ENCODE peak calls at places on chromosomes 7 and 10, in ten cellular contexts. N is NB4, S is transverse colon, Y is ovary, U is suprapubic skin, P is esophagus muscularis mucosa, C is stomach, O is A549, D is tibial nerve, F is spleen. M is an unnamed sample.
A peak's percentile ranks its signal among the peaks of the same experiment; 100 is the strongest.

GRCh38 chr10:20858292-20859124 is 38.6 kb downstream of the NEBL start:
- DNase-seq in N (peak; percentile 22), S (no peak), Y (no peak), U (no peak), P (no peak), C (no peak), O (no peak), D (no peak), F (no peak), M (no peak)

GRCh38 chr10:77965294-77965693 is 38.7 kb upstream of the DLG5 start:
- DNase-seq in N (peak; percentile 65), S (no peak), Y (no peak), U (no peak), P (no peak), C (no peak), O (no peak), D (no peak), F (no peak), M (no peak)

GRCh38 chr7:112510032-112510742 is 29.4 kb downstream of the LSMEM1 start:
- DNase-seq in N (peak; percentile 66), S (no peak), Y (no peak), U (no peak), P (no peak), C (no peak), O (no peak), D (no peak), F (no peak), M (peak; percentile 58)

GRCh38 chr7:97006146-97006950 is 995 bp downstream of the DLX6 start:
- DNase-seq in N (peak; percentile 45), S (no peak), Y (peak; percentile 52), U (peak; percentile 79), P (peak; percentile 88), C (peak; percentile 39), O (peak; percentile 36), D (no peak), F (no peak), M (no peak)

GRCh38 chr7:13903997-13904396 is 85.5 kb downstream of the ETV1 start:
- DNase-seq in N (no peak), S (no peak), Y (no peak), U (no peak), P (no peak), C (no peak), O (no peak), D (no peak), F (no peak), M (no peak)

GRCh38 chr7:85554294-85554877 is 367.5 kb upstream of the SEMA3D start:
- DNase-seq in N (peak; percentile 70), S (no peak), Y (no peak), U (no peak), P (no peak), C (no peak), O (peak; percentile 0), D (no peak), F (no peak), M (no peak)

GRCh38 chr7:105654994-105655900 is 74.0 kb upstream of the EFCAB10 start:
- DNase-seq in N (peak; percentile 38), S (peak; percentile 49), Y (peak; percentile 74), U (no peak), P (no peak), C (peak; percentile 68), O (no peak), D (no peak), F (no peak), M (no peak)

GRCh38 chr10:86312701-86313270 is 53.8 kb downstream of the GRID1 start:
- DNase-seq in N (no peak), S (no peak), Y (no peak), U (no peak), P (no peak), C (no peak), O (no peak), D (no peak), F (peak; percentile 62), M (no peak)

GRCh38 chr7:131578602-131579001 is 22.2 kb upstream of the PODXL start:
- DNase-seq in N (no peak), S (no peak), Y (no peak), U (no peak), P (no peak), C (no peak), O (no peak), D (no peak), F (no peak), M (no peak)

GRCh38 chr10:91206837-91207474 is 13.5 kb upstream of the PCGF5 start:
- DNase-seq in N (no peak), S (no peak), Y (no peak), U (no peak), P (no peak), C (no peak), O (no peak), D (no peak), F (no peak), M (no peak)

GRCh38 chr10:6995846-6996245 is 415.0 kb downstream of the SFMBT2 start:
- DNase-seq in N (peak; percentile 37), S (no peak), Y (no peak), U (no peak), P (no peak), C (no peak), O (no peak), D (no peak), F (no peak), M (no peak)

GRCh38 chr7:138208010-138208634 is 131.9 kb downstream of the AKR1D1 start:
- DNase-seq in N (no peak), S (no peak), Y (no peak), U (no peak), P (no peak), C (no peak), O (no peak), D (no peak), F (no peak), M (no peak)

GRCh38 chr10:93080350-93081046 is 6.8 kb downstream of the CYP26A1 start:
- DNase-seq in N (peak; percentile 60), S (peak; percentile 52), Y (no peak), U (no peak), P (peak; percentile 92), C (peak; percentile 63), O (peak; percentile 87), D (no peak), F (peak; percentile 82), M (peak; percentile 96)

GRCh38 chr10:43885842-43886241 is 237.2 kb upstream of the ZNF32 start:
- DNase-seq in N (no peak), S (no peak), Y (no peak), U (no peak), P (peak; percentile 26), C (no peak), O (no peak), D (no peak), F (no peak), M (no peak)

GRCh38 chr10:102432162-102432950 is at the start of gene CUEDC2:
- DNase-seq in N (peak; percentile 98), S (peak; percentile 98), Y (peak; percentile 97), U (peak; percentile 98), P (peak; percentile 99), C (peak; percentile 97), O (peak; percentile 97), D (peak; percentile 91), F (peak; percentile 99), M (peak; percentile 96)
- TF ChIP-seq POLR2A in N (peak; percentile 90), S (peak; percentile 6), Y (no peak), U (no peak), P (no peak), C (no peak), O (peak; percentile 63), D (no peak), F (no peak), M (peak; percentile 46)

GRCh38 chr7:142774826-142775225 is 4.1 kb downstream of the PRSS2 start:
- DNase-seq in N (no peak), S (no peak), Y (no peak), U (no peak), P (no peak), C (no peak), O (no peak), D (no peak), F (no peak), M (no peak)
- TF ChIP-seq POLR2A in N (no peak), S (no peak), Y (no peak), U (no peak), P (no peak), C (no peak), O (no peak), D (no peak), F (no peak), M (no peak)

GRCh38 chr7:93097388-93097787 is 20.4 kb downstream of the SAMD9 start:
- DNase-seq in N (no peak), S (no peak), Y (no peak), U (no peak), P (no peak), C (no peak), O (no peak), D (no peak), F (no peak), M (no peak)
- TF ChIP-seq POLR2A in N (no peak), S (no peak), Y (no peak), U (no peak), P (no peak), C (no peak), O (no peak), D (no peak), F (no peak), M (no peak)

GRCh38 chr7:22220947-22221346 is 136.0 kb downstream of the RAPGEF5 start:
- DNase-seq in N (no peak), S (no peak), Y (no peak), U (no peak), P (peak; percentile 26), C (no peak), O (no peak), D (no peak), F (no peak), M (no peak)

GRCh38 chr7:22216832-22217475 is 140.0 kb downstream of the RAPGEF5 start:
- DNase-seq in N (no peak), S (no peak), Y (no peak), U (no peak), P (no peak), C (no peak), O (no peak), D (no peak), F (no peak), M (no peak)

GRCh38 chr7:22216309-22216708 is 140.6 kb downstream of the RAPGEF5 start:
- DNase-seq in N (no peak), S (no peak), Y (no peak), U (no peak), P (no peak), C (no peak), O (no peak), D (no peak), F (no peak), M (no peak)

GRCh38 chr7:22219036-22219435 is 137.9 kb downstream of the RAPGEF5 start:
- DNase-seq in N (no peak), S (no peak), Y (no peak), U (no peak), P (no peak), C (no peak), O (no peak), D (no peak), F (no peak), M (no peak)

DNA sequence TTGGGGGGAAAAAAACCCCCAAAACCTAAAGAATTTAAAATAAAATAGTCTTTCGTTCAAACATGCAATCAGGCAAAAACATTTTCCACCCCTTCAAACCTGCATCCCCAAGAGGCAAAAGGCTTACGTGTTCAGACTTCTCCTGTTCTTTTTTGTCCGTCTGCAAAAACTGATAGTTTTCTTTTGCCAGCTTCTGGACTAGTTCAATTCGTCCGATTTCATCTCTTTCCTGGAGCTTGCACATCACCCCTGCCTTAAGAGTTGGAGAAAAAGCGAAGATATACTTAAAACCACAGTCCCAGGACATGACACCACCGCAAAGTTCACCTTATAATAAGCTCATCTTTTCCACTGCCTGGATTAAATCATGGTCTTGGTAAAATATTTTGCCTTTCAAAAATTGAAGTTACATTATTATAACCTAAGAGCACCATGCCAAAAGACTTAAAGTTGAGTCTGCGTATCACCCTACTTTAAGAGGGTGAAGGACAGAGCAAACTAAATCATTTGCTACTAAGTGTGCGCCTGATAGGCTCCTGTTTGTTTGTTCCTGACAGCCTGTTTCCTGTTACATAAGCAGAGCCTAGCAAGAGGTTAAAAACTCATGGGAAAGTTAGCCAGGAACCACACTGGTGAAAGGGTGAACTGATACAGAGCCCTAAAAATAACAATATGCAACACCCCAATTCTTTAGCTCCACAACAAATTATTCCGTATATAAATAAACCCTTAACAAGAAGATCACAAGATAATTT is 137.0 kb downstream of the RAPGEF5 start:
- DNase-seq in N (no peak), S (no peak), Y (no peak), U (no peak), P (peak; percentile 4), C (no peak), O (no peak), D (no peak), F (no peak), M (no peak)
- TF ChIP-seq POLR2A in N (no peak), S (no peak), Y (no peak), U (no peak), P (no peak), C (no peak), O (no peak), D (no peak), F (no peak), M (no peak)